ENCODE peak calls at places on chromosomes 11 and 22, in four cellular contexts. One of them, this sample, is unnamed.

GRCh38 chr11:80779907-80780615 is 1339.2 kb upstream of the TENM4 start:
- DNase-seq in heart right ventricle: no peak
- DNase-seq in stimulated activated CD8-positive, alpha-beta memory T cell treated with anti-CD3 and anti-CD28 coated beads, Interleukin-4, amount 100 ng/mL, for 1 hour: no peak
- DNase-seq in activated CD8-positive, alpha-beta memory T cell treated with anti-CD3 and anti-CD28 coated beads, Interleukin-2, amount 50 U/mL, for 4 hours: no peak
- DNase-seq in this sample: no peak

GRCh38 chr11:75506827-75507226 is 18.9 kb downstream of the GDPD5 start:
- DNase-seq in heart right ventricle: no peak
- DNase-seq in stimulated activated CD8-positive, alpha-beta memory T cell treated with anti-CD3 and anti-CD28 coated beads, Interleukin-4, amount 100 ng/mL, for 1 hour: no peak
- DNase-seq in activated CD8-positive, alpha-beta memory T cell treated with anti-CD3 and anti-CD28 coated beads, Interleukin-2, amount 50 U/mL, for 4 hours: no peak
- DNase-seq in this sample: no peak

GRCh38 chr22:20787223-20787622 is 13.3 kb downstream of the SERPIND1 start:
- DNase-seq in heart right ventricle: no peak
- DNase-seq in stimulated activated CD8-positive, alpha-beta memory T cell treated with anti-CD3 and anti-CD28 coated beads, Interleukin-4, amount 100 ng/mL, for 1 hour: no peak
- DNase-seq in activated CD8-positive, alpha-beta memory T cell treated with anti-CD3 and anti-CD28 coated beads, Interleukin-2, amount 50 U/mL, for 4 hours: no peak
- DNase-seq in this sample: no peak

GRCh38 chr11:64711138-64711943 is 11.7 kb downstream of the NRXN2 start:
- DNase-seq in heart right ventricle: no peak
- DNase-seq in stimulated activated CD8-positive, alpha-beta memory T cell treated with anti-CD3 and anti-CD28 coated beads, Interleukin-4, amount 100 ng/mL, for 1 hour: no peak
- DNase-seq in activated CD8-positive, alpha-beta memory T cell treated with anti-CD3 and anti-CD28 coated beads, Interleukin-2, amount 50 U/mL, for 4 hours: no peak
- DNase-seq in this sample: no peak

GRCh38 chr11:46386674-46387073 is 4.9 kb downstream of the CHRM4 start:
- DNase-seq in heart right ventricle: no peak
- DNase-seq in stimulated activated CD8-positive, alpha-beta memory T cell treated with anti-CD3 and anti-CD28 coated beads, Interleukin-4, amount 100 ng/mL, for 1 hour: no peak
- DNase-seq in activated CD8-positive, alpha-beta memory T cell treated with anti-CD3 and anti-CD28 coated beads, Interleukin-2, amount 50 U/mL, for 4 hours: no peak
- DNase-seq in this sample: no peak

GRCh38 chr11:66687831-66688281 is 10.2 kb upstream of the RBM4B start:
- DNase-seq in heart right ventricle: no peak
- DNase-seq in stimulated activated CD8-positive, alpha-beta memory T cell treated with anti-CD3 and anti-CD28 coated beads, Interleukin-4, amount 100 ng/mL, for 1 hour: no peak
- DNase-seq in activated CD8-positive, alpha-beta memory T cell treated with anti-CD3 and anti-CD28 coated beads, Interleukin-2, amount 50 U/mL, for 4 hours: no peak
- DNase-seq in this sample: no peak

GRCh38 chr11:62602141-62603071 is 741 bp upstream of the MTA2 start:
- DNase-seq in heart right ventricle: peak
- DNase-seq in stimulated activated CD8-positive, alpha-beta memory T cell treated with anti-CD3 and anti-CD28 coated beads, Interleukin-4, amount 100 ng/mL, for 1 hour: no peak
- DNase-seq in activated CD8-positive, alpha-beta memory T cell treated with anti-CD3 and anti-CD28 coated beads, Interleukin-2, amount 50 U/mL, for 4 hours: no peak
- DNase-seq in this sample: no peak

GRCh38 chr11:117523680-117524079 is 196.0 kb downstream of the CEP164 start:
- DNase-seq in heart right ventricle: no peak
- DNase-seq in stimulated activated CD8-positive, alpha-beta memory T cell treated with anti-CD3 and anti-CD28 coated beads, Interleukin-4, amount 100 ng/mL, for 1 hour: no peak
- DNase-seq in activated CD8-positive, alpha-beta memory T cell treated with anti-CD3 and anti-CD28 coated beads, Interleukin-2, amount 50 U/mL, for 4 hours: no peak
- DNase-seq in this sample: no peak

GRCh38 chr11:46249103-46249942 is 28.1 kb upstream of the CREB3L1 start:
- DNase-seq in heart right ventricle: no peak
- DNase-seq in stimulated activated CD8-positive, alpha-beta memory T cell treated with anti-CD3 and anti-CD28 coated beads, Interleukin-4, amount 100 ng/mL, for 1 hour: no peak
- DNase-seq in activated CD8-positive, alpha-beta memory T cell treated with anti-CD3 and anti-CD28 coated beads, Interleukin-2, amount 50 U/mL, for 4 hours: no peak
- DNase-seq in this sample: no peak

GRCh38 chr11:47269002-47269828 is 718 bp upstream of the MADD start:
- DNase-seq in heart right ventricle: peak
- DNase-seq in stimulated activated CD8-positive, alpha-beta memory T cell treated with anti-CD3 and anti-CD28 coated beads, Interleukin-4, amount 100 ng/mL, for 1 hour: peak
- DNase-seq in activated CD8-positive, alpha-beta memory T cell treated with anti-CD3 and anti-CD28 coated beads, Interleukin-2, amount 50 U/mL, for 4 hours: peak
- DNase-seq in this sample: no peak

GRCh38 chr22:46833228-46833627 is 70.8 kb downstream of the TBC1D22A start:
- DNase-seq in heart right ventricle: no peak
- DNase-seq in stimulated activated CD8-positive, alpha-beta memory T cell treated with anti-CD3 and anti-CD28 coated beads, Interleukin-4, amount 100 ng/mL, for 1 hour: no peak
- DNase-seq in activated CD8-positive, alpha-beta memory T cell treated with anti-CD3 and anti-CD28 coated beads, Interleukin-2, amount 50 U/mL, for 4 hours: no peak
- DNase-seq in this sample: no peak

GRCh38 chr11:6233984-6234313 is 487 bp downstream of the FHIP1B start:
- DNase-seq in heart right ventricle: peak
- DNase-seq in stimulated activated CD8-positive, alpha-beta memory T cell treated with anti-CD3 and anti-CD28 coated beads, Interleukin-4, amount 100 ng/mL, for 1 hour: no peak
- DNase-seq in activated CD8-positive, alpha-beta memory T cell treated with anti-CD3 and anti-CD28 coated beads, Interleukin-2, amount 50 U/mL, for 4 hours: no peak
- DNase-seq in this sample: no peak

GRCh38 chr11:79314906-79315689 is 125.7 kb downstream of the TENM4 start:
- DNase-seq in heart right ventricle: no peak
- DNase-seq in stimulated activated CD8-positive, alpha-beta memory T cell treated with anti-CD3 and anti-CD28 coated beads, Interleukin-4, amount 100 ng/mL, for 1 hour: no peak
- DNase-seq in activated CD8-positive, alpha-beta memory T cell treated with anti-CD3 and anti-CD28 coated beads, Interleukin-2, amount 50 U/mL, for 4 hours: no peak
- DNase-seq in this sample: no peak

GRCh38 chr11:88415495-88415894 is 78.0 kb upstream of the CTSC start:
- DNase-seq in heart right ventricle: no peak
- DNase-seq in stimulated activated CD8-positive, alpha-beta memory T cell treated with anti-CD3 and anti-CD28 coated beads, Interleukin-4, amount 100 ng/mL, for 1 hour: no peak
- DNase-seq in activated CD8-positive, alpha-beta memory T cell treated with anti-CD3 and anti-CD28 coated beads, Interleukin-2, amount 50 U/mL, for 4 hours: no peak
- DNase-seq in this sample: no peak

GRCh38 chr11:10539339-10539738 is 1.6 kb downstream of the RNF141 start:
- DNase-seq in heart right ventricle: no peak
- DNase-seq in stimulated activated CD8-positive, alpha-beta memory T cell treated with anti-CD3 and anti-CD28 coated beads, Interleukin-4, amount 100 ng/mL, for 1 hour: no peak
- DNase-seq in activated CD8-positive, alpha-beta memory T cell treated with anti-CD3 and anti-CD28 coated beads, Interleukin-2, amount 50 U/mL, for 4 hours: no peak
- DNase-seq in this sample: no peak

GRCh38 chr22:31138126-31138525 is 2.2 kb downstream of the PLA2G3 start:
- DNase-seq in heart right ventricle: no peak
- DNase-seq in stimulated activated CD8-positive, alpha-beta memory T cell treated with anti-CD3 and anti-CD28 coated beads, Interleukin-4, amount 100 ng/mL, for 1 hour: no peak
- DNase-seq in activated CD8-positive, alpha-beta memory T cell treated with anti-CD3 and anti-CD28 coated beads, Interleukin-2, amount 50 U/mL, for 4 hours: no peak
- DNase-seq in this sample: no peak

GRCh38 chr11:75577198-75577597 is 15.1 kb downstream of the SERPINH1 start:
- DNase-seq in heart right ventricle: peak
- DNase-seq in stimulated activated CD8-positive, alpha-beta memory T cell treated with anti-CD3 and anti-CD28 coated beads, Interleukin-4, amount 100 ng/mL, for 1 hour: peak
- DNase-seq in activated CD8-positive, alpha-beta memory T cell treated with anti-CD3 and anti-CD28 coated beads, Interleukin-2, amount 50 U/mL, for 4 hours: peak
- DNase-seq in this sample: no peak

GRCh38 chr11:129251067-129251466 is 58.9 kb upstream of the ARHGAP32 start:
- DNase-seq in heart right ventricle: no peak
- DNase-seq in stimulated activated CD8-positive, alpha-beta memory T cell treated with anti-CD3 and anti-CD28 coated beads, Interleukin-4, amount 100 ng/mL, for 1 hour: no peak
- DNase-seq in activated CD8-positive, alpha-beta memory T cell treated with anti-CD3 and anti-CD28 coated beads, Interleukin-2, amount 50 U/mL, for 4 hours: no peak
- DNase-seq in this sample: no peak

This sample was measured in astrocyte of the cerebellum.